ENCODE peak calls at places on chromosomes 13 and 19, in seven cellular contexts. M is heart left ventricle, D is SK-N-SH, R is cardiac muscle cell, Y is hepatocyte, V is Peyer's patch, U is AG09309. S is an unnamed sample.
A peak's percentile ranks its signal among the peaks of the same experiment; 100 is the strongest.

GRCh38 chr13:51928231-51928630 is 66.5 kb downstream of the CCDC70 start:
- DNase-seq in M (peak; percentile 32), D (no peak), R (no peak), Y (no peak), V (no peak), U (no peak), S (no peak)

GRCh38 chr13:111204438-111205177 is 89.5 kb downstream of the ARHGEF7 start:
- DNase-seq in M (peak; percentile 65), D (peak; percentile 57), R (peak; percentile 91), Y (peak; percentile 85), V (no peak), U (peak; percentile 56), S (no peak)

GRCh38 chr13:100986571-100986970 is 312.0 kb upstream of the TMTC4 start:
- DNase-seq in M (no peak), D (no peak), R (no peak), Y (no peak), V (no peak), U (no peak), S (no peak)

GRCh38 chr13:102642475-102642874 is 45.7 kb downstream of the TPP2 start:
- DNase-seq in M (peak; percentile 76), D (no peak), R (no peak), Y (no peak), V (no peak), U (no peak), S (peak; percentile 38)

GRCh38 chr19:1247747-1248453 is 483 bp upstream of the MIDN start:
- DNase-seq in M (peak; percentile 90), D (peak; percentile 60), R (peak; percentile 60), Y (peak; percentile 88), V (peak; percentile 84), U (no peak), S (peak; percentile 79)

GRCh38 chr19:6611441-6611852 is 20.5 kb upstream of the CD70 start:
- DNase-seq in M (no peak), D (no peak), R (peak; percentile 22), Y (no peak), V (no peak), U (peak; percentile 24), S (no peak)

GRCh38 chr13:110259651-110260050 is 47.3 kb downstream of the COL4A1 start:
- DNase-seq in M (no peak), D (no peak), R (peak; percentile 56), Y (no peak), V (no peak), U (no peak), S (no peak)

GRCh38 chr13:100392709-100393630 is 195.6 kb downstream of the GGACT start:
- DNase-seq in M (peak; percentile 85), D (no peak), R (peak; percentile 99), Y (peak; percentile 89), V (peak; percentile 23), U (peak; percentile 99), S (peak; percentile 87)

GRCh38 chr13:44273991-44274810 is 99.4 kb upstream of the SERP2 start:
- DNase-seq in M (no peak), D (no peak), R (peak; percentile 52), Y (peak; percentile 34), V (no peak), U (peak; percentile 39), S (no peak)

GRCh38 chr13:43804461-43805070 is 17.8 kb upstream of the ENOX1 start:
- DNase-seq in M (no peak), D (peak; percentile 66), R (peak; percentile 85), Y (peak; percentile 77), V (no peak), U (no peak), S (no peak)

GRCh38 chr19:5775668-5776309 is 8.8 kb downstream of the PRR22 start:
- DNase-seq in M (no peak), D (no peak), R (peak; percentile 51), Y (no peak), V (no peak), U (peak; percentile 48), S (no peak)

GRCh38 chr19:13417054-13417453 is 89.2 kb downstream of the CACNA1A start:
- DNase-seq in M (peak; percentile 46), D (no peak), R (peak; percentile 24), Y (no peak), V (no peak), U (no peak), S (no peak)

GRCh38 chr13:66532845-66533244 is 697.3 kb downstream of the PCDH9 start:
- DNase-seq in M (no peak), D (no peak), R (no peak), Y (no peak), V (no peak), U (no peak), S (no peak)

GRCh38 chr13:77544365-77544764 is 8.9 kb downstream of the SCEL start:
- DNase-seq in M (peak; percentile 67), D (peak; percentile 16), R (peak; percentile 85), Y (peak; percentile 15), V (no peak), U (no peak), S (no peak)

GRCh38 chr13:33016414-33017409 is at the start of gene KL:
- DNase-seq in M (peak; percentile 50), D (peak; percentile 79), R (peak; percentile 16), Y (peak; percentile 37), V (no peak), U (no peak), S (peak; percentile 46)

GRCh38 chr19:43524922-43525835 is 1.8 kb downstream of the ETHE1 start:
- DNase-seq in M (peak; percentile 55), D (no peak), R (peak; percentile 63), Y (peak; percentile 75), V (peak; percentile 61), U (no peak), S (peak; percentile 72)

GRCh38 chr19:51688665-51689571 is 4.2 kb upstream of the SPACA6 start:
- DNase-seq in M (peak; percentile 96), D (peak; percentile 90), R (peak; percentile 99), Y (peak; percentile 95), V (peak; percentile 31), U (peak; percentile 95), S (peak; percentile 92)

GRCh38 chr19:7734220-7735203 is 2.6 kb upstream of the CLEC4G start:
- DNase-seq in M (no peak), D (no peak), R (peak; percentile 68), Y (no peak), V (no peak), U (peak; percentile 1), S (no peak)

GRCh38 chr13:52868190-52868589 is 19.8 kb upstream of the PCDH8 start:
- DNase-seq in M (no peak), D (no peak), R (no peak), Y (no peak), V (no peak), U (no peak), S (no peak)

GRCh38 chr19:6060600-6061391 is 49.5 kb downstream of the RFX2 start:
- DNase-seq in M (no peak), D (peak; percentile 78), R (no peak), Y (peak; percentile 44), V (no peak), U (no peak), S (no peak)

GRCh38 chr13:110868631-110869165 is 46.2 kb downstream of the ANKRD10 start:
- DNase-seq in M (no peak), D (no peak), R (no peak), Y (no peak), V (no peak), U (no peak), S (no peak)

GRCh38 chr13:30730526-30730925 is 4.8 kb upstream of the ALOX5AP start:
- DNase-seq in M (no peak), D (peak; percentile 41), R (no peak), Y (peak; percentile 40), V (no peak), U (no peak), S (no peak)
- TF ChIP-seq CTCF in M (no peak), D (no peak), R (no peak), Y (no peak), V (no peak), U (no peak), S (no peak)

GRCh38 chr19:47428177-47428894 is 9.0 kb upstream of the MEIS3 start:
- DNase-seq in M (peak; percentile 90), D (peak; percentile 96), R (peak; percentile 100), Y (peak; percentile 97), V (peak; percentile 62), U (peak; percentile 95), S (peak; percentile 88)
- H3K4me3 ChIP-seq in M (no peak overlapping the region), D (peak overlapping the region; percentile 62), R (peak overlapping the region; percentile 14), Y (no peak overlapping the region), V (no peak overlapping the region), U (peak overlapping the region; percentile 13), S (no peak overlapping the region)

GRCh38 chr13:48154671-48155070 is 59.8 kb upstream of the MED4 start:
- DNase-seq in M (no peak), D (no peak), R (no peak), Y (no peak), V (no peak), U (no peak), S (no peak)

GRCh38 chr13:48158915-48159314 is 64.0 kb upstream of the MED4 start:
- DNase-seq in M (no peak), D (no peak), R (no peak), Y (no peak), V (no peak), U (no peak), S (no peak)

GRCh38 chr13:48155850-48156249 is 60.9 kb upstream of the MED4 start:
- DNase-seq in M (no peak), D (no peak), R (peak; percentile 69), Y (no peak), V (no peak), U (peak; percentile 58), S (no peak)

GRCh38 chr13:48158290-48158689 is 63.4 kb upstream of the MED4 start:
- DNase-seq in M (no peak), D (no peak), R (no peak), Y (no peak), V (no peak), U (no peak), S (peak; percentile 40)

DNA sequence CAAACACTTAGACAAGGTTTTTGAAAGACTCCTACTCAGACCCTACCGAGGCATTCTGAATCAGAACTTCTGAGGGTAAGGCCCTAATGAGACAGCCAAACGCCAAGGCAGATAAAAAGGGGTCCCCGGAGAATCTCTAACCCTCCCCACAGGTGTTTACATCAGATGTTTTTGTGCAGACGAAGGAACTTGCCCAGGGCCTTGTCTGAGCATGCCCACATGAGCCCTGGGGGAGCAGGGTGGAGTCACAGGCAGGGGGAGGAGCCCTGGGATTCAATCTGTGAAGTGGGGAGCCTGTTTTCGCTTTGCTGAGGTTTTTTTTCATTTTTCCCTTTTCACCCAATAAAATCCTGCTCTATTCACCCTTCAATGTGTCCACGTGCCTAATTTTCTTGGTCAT is 61.6 kb upstream of the MED4 start:
- DNase-seq in M (no peak), D (no peak), R (no peak), Y (no peak), V (peak; percentile 71), U (no peak), S (peak; percentile 48)
- TF ChIP-seq CTCF in M (no peak), D (no peak), R (no peak), Y (no peak), V (no peak), U (no peak), S (no peak)

GRCh38 chr19:50378863-50379236 is 2.6 kb downstream of the NR1H2 start:
- DNase-seq in M (no peak), D (no peak), R (no peak), Y (no peak), V (no peak), U (no peak), S (no peak)

GRCh38 chr19:50376166-50377050 is at the start of gene NR1H2:
- DNase-seq in M (peak; percentile 97), D (peak; percentile 94), R (peak; percentile 99), Y (peak; percentile 98), V (peak; percentile 93), U (peak; percentile 95), S (peak; percentile 94)

GRCh38 chr19:50377517-50377916 is 1.3 kb downstream of the NR1H2 start:
- DNase-seq in M (peak; percentile 25), D (no peak), R (no peak), Y (no peak), V (no peak), U (no peak), S (no peak)

GRCh38 chr19:50378169-50378862 is 2.1 kb downstream of the NR1H2 start:
- DNase-seq in M (peak; percentile 26), D (no peak), R (no peak), Y (no peak), V (no peak), U (no peak), S (no peak)

GRCh38 chr19:50377051-50377441 is 789 bp downstream of the NR1H2 start:
- DNase-seq in M (peak; percentile 34), D (peak; percentile 69), R (no peak), Y (no peak), V (peak; percentile 42), U (no peak), S (no peak)
- H3K4me3 ChIP-seq in M (peak overlapping the region; percentile 84), D (no peak overlapping the region), R (no peak overlapping the region), Y (no peak overlapping the region), V (peak overlapping the region; percentile 92), U (peak overlapping the region; percentile 79), S (peak overlapping the region; percentile 88)